ENCODE peak calls at places on chromosomes 2 and 18, in nine cellular contexts. Q is A549, K is Peyer's patch, J is thyroid gland, I is stomach, N is body of pancreas, C is esophagus squamous epithelium, P is sigmoid colon, X is heart left ventricle. H is an unnamed sample.

GRCh38 chr2:148259674-148260073 is 238.8 kb downstream of the MBD5 start:
- DNase-seq in C (no peak), I (no peak), N (no peak), Q (peak; percentile 45), J (no peak), P (no peak), K (no peak), X (no peak), H (no peak)

GRCh38 chr2:120192280-120192679 is 30.9 kb downstream of the TMEM185B start:
- DNase-seq in K (no peak), N (no peak), Q (no peak), P (no peak), X (no peak), C (no peak), J (no peak), I (no peak), H (no peak)

GRCh38 chr2:113240150-113240914 is 38.4 kb downstream of the PAX8 start:
- DNase-seq in X (peak; percentile 90), J (peak; percentile 84), I (peak; percentile 92), P (peak; percentile 91), Q (peak; percentile 87), N (peak; percentile 90), C (peak; percentile 30), K (peak; percentile 81), H (peak; percentile 39)

GRCh38 chr2:240392084-240392947 is 43.1 kb upstream of the GPC1 start:
- DNase-seq in Q (no peak), X (peak; percentile 17), N (peak; percentile 2), C (no peak), K (peak; percentile 36), J (no peak), P (peak; percentile 50), I (no peak), H (no peak)

GRCh38 chr2:215713393-215713792 is 277.5 kb upstream of the FN1 start:
- DNase-seq in X (no peak), P (no peak), C (no peak), J (no peak), K (no peak), N (no peak), I (no peak), Q (peak; percentile 42), H (no peak)

GRCh38 chr18:49742563-49743295 is 70.6 kb downstream of the ACAA2 start:
- DNase-seq in P (no peak), N (no peak), X (no peak), K (no peak), C (no peak), I (no peak), J (no peak), Q (no peak), H (no peak)

GRCh38 chr2:127770973-127771735 is 39.8 kb downstream of the WDR33 start:
- DNase-seq in J (no peak), P (no peak), N (no peak), I (no peak), X (no peak), Q (peak; percentile 66), C (no peak), K (no peak), H (no peak)

GRCh38 chr2:150144546-150145305 is 342.7 kb downstream of the RND3 start:
- DNase-seq in Q (no peak), K (no peak), X (no peak), N (no peak), P (no peak), J (no peak), C (no peak), I (no peak), H (no peak)

GRCh38 chr2:173692068-173692467 is 273.1 kb downstream of the SP3 start:
- DNase-seq in P (no peak), C (no peak), N (no peak), Q (no peak), K (no peak), X (no peak), J (no peak), I (no peak), H (no peak)

GRCh38 chr2:119108186-119108585 is 50.4 kb downstream of the C1QL2 start:
- DNase-seq in N (no peak), C (no peak), K (no peak), P (peak; percentile 21), I (no peak), Q (no peak), X (no peak), J (no peak), H (no peak)

GRCh38 chr2:29811378-29811777 is 110.0 kb downstream of the ALK start:
- DNase-seq in N (no peak), J (no peak), K (no peak), P (no peak), I (no peak), C (no peak), X (no peak), Q (no peak), H (no peak)

GRCh38 chr2:236551843-236552542 is 17.6 kb upstream of the ACKR3 start:
- DNase-seq in Q (no peak), C (no peak), K (no peak), J (no peak), X (no peak), N (no peak), P (no peak), I (no peak), H (no peak)
- TF ChIP-seq POLR2A in Q (no peak), C (no peak), K (no peak), J (no peak), X (no peak), N (no peak), P (no peak), I (no peak), H (no peak)

GRCh38 chr2:45595724-45596435 is 15.2 kb downstream of the SRBD1 start:
- DNase-seq in N (peak; percentile 64), J (peak; percentile 51), X (peak; percentile 36), K (no peak), P (no peak), C (no peak), I (peak; percentile 52), Q (no peak), H (no peak)
- H3K27ac ChIP-seq in N (no peak overlapping the region), J (no peak overlapping the region), X (no peak overlapping the region), K (no peak overlapping the region), P (no peak overlapping the region), C (peak overlapping the region; percentile 25), I (no peak overlapping the region), Q (no peak overlapping the region), H (no peak overlapping the region)

GRCh38 chr2:95076705-95077520 is 44.7 kb downstream of the MRPS5 start:
- DNase-seq in I (peak; percentile 94), X (peak; percentile 64), J (peak; percentile 96), N (peak; percentile 94), C (no peak), Q (peak; percentile 74), K (peak; percentile 85), P (peak; percentile 73), H (peak; percentile 81)
- TF ChIP-seq POLR2A in I (no peak), X (no peak), J (no peak), N (no peak), C (no peak), Q (no peak), K (no peak), P (no peak), H (no peak)

GRCh38 chr2:176843208-176843607 is 369.4 kb upstream of the HNRNPA3 start:
- DNase-seq in P (no peak), N (no peak), Q (no peak), X (no peak), I (no peak), C (no peak), K (no peak), J (no peak), H (no peak)

GRCh38 chr2:176844461-176844860 is 368.1 kb upstream of the HNRNPA3 start:
- DNase-seq in P (no peak), Q (no peak), I (no peak), X (no peak), C (no peak), K (no peak), N (no peak), J (no peak), H (no peak)

GRCh38 chr2:176848844-176849243 is 363.8 kb upstream of the HNRNPA3 start:
- DNase-seq in P (no peak), I (no peak), K (no peak), N (no peak), C (no peak), J (no peak), Q (no peak), X (no peak), H (no peak)

GRCh38 chr2:176845718-176846117 is 366.9 kb upstream of the HNRNPA3 start:
- DNase-seq in Q (no peak), X (no peak), J (no peak), K (no peak), P (no peak), I (no peak), N (no peak), C (no peak), H (no peak)
- H3K27ac ChIP-seq in Q (no peak overlapping the region), X (no peak overlapping the region), J (no peak overlapping the region), K (no peak overlapping the region), P (no peak overlapping the region), I (no peak overlapping the region), N (no peak overlapping the region), C (no peak overlapping the region), H (no peak overlapping the region)

GRCh38 chr2:102304711-102305591 is 6.4 kb upstream of the IL1RL1 start:
- DNase-seq in Q (no peak), I (no peak), K (no peak), N (no peak), X (no peak), J (no peak), P (no peak), C (no peak), H (no peak)
- TF ChIP-seq POLR2A in Q (no peak), I (no peak), K (no peak), N (no peak), X (no peak), J (no peak), P (no peak), C (no peak), H (no peak)

GRCh38 chr18:57705861-57706590 is 84.4 kb upstream of the NARS1 start:
- DNase-seq in Q (no peak), P (no peak), K (no peak), C (no peak), I (no peak), J (no peak), X (no peak), N (no peak), H (no peak)
- H3K27ac ChIP-seq in Q (no peak overlapping the region), P (no peak overlapping the region), K (no peak overlapping the region), C (no peak overlapping the region), I (peak overlapping the region; percentile 81), J (no peak overlapping the region), X (no peak overlapping the region), N (no peak overlapping the region), H (peak overlapping the region; percentile 56)

GRCh38 chr18:52009958-52010357 is 330.0 kb upstream of the DCC start:
- DNase-seq in P (no peak), C (no peak), N (no peak), I (no peak), K (no peak), J (no peak), Q (no peak), X (no peak), H (no peak)
- TF ChIP-seq POLR2A in P (no peak), C (no peak), N (no peak), I (no peak), K (no peak), J (no peak), Q (no peak), X (no peak), H (no peak)